ENCODE peak calls at places on chromosomes 7 and 10, in four cellular contexts. One of them, this sample, is unnamed.

GRCh38 chr10:8323443-8324054 is 269.1 kb downstream of the GATA3 start:
- DNase-seq in H9: no peak
- DNase-seq in cardiac fibroblast: peak; percentile 32
- DNase-seq in heart right ventricle: no peak
- DNase-seq in this sample: no peak

GRCh38 chr7:158698657-158699195 is 5.9 kb downstream of the NCAPG2 start:
- DNase-seq in H9: no peak
- DNase-seq in cardiac fibroblast: no peak
- DNase-seq in heart right ventricle: no peak
- DNase-seq in this sample: no peak

GRCh38 chr7:80311313-80311712 is 176.7 kb downstream of the GNAI1 start:
- DNase-seq in H9: no peak
- DNase-seq in cardiac fibroblast: no peak
- DNase-seq in heart right ventricle: no peak
- DNase-seq in this sample: no peak

GRCh38 chr7:70630647-70631457 is 501.1 kb upstream of the GALNT17 start:
- DNase-seq in H9: no peak
- DNase-seq in cardiac fibroblast: peak; percentile 40
- DNase-seq in heart right ventricle: peak; percentile 42
- DNase-seq in this sample: no peak

GRCh38 chr10:31036209-31036608 is 4.5 kb upstream of the ZNF438 start:
- DNase-seq in H9: peak; percentile 88
- DNase-seq in cardiac fibroblast: no peak
- DNase-seq in heart right ventricle: no peak
- DNase-seq in this sample: no peak

GRCh38 chr10:33277135-33277536 is 57.3 kb downstream of the NRP1 start:
- DNase-seq in H9: no peak
- DNase-seq in cardiac fibroblast: peak; percentile 43
- DNase-seq in heart right ventricle: peak; percentile 67
- DNase-seq in this sample: no peak

GRCh38 chr7:155816192-155816508 is 3.9 kb upstream of the SHH start:
- DNase-seq in H9: no peak
- DNase-seq in cardiac fibroblast: no peak
- DNase-seq in heart right ventricle: no peak
- DNase-seq in this sample: no peak

GRCh38 chr10:86594535-86594934 is 59.8 kb upstream of the OPN4 start:
- DNase-seq in H9: no peak
- DNase-seq in cardiac fibroblast: peak; percentile 54
- DNase-seq in heart right ventricle: no peak
- DNase-seq in this sample: no peak

GRCh38 chr10:45224219-45224841 is 91.1 kb downstream of the OR13A1 start:
- DNase-seq in H9: no peak
- DNase-seq in cardiac fibroblast: no peak
- DNase-seq in heart right ventricle: no peak
- DNase-seq in this sample: no peak

GRCh38 chr7:142808802-142809583 is 38.2 kb downstream of the PRSS2 start:
- DNase-seq in H9: no peak
- DNase-seq in cardiac fibroblast: no peak
- DNase-seq in heart right ventricle: no peak
- DNase-seq in this sample: no peak

GRCh38 chr10:132602610-132603009 is 65.0 kb downstream of the INPP5A start:
- DNase-seq in H9: no peak
- DNase-seq in cardiac fibroblast: no peak
- DNase-seq in heart right ventricle: no peak
- DNase-seq in this sample: no peak

GRCh38 chr10:19333631-19334030 is 285.0 kb downstream of the MALRD1 start:
- DNase-seq in H9: no peak
- DNase-seq in cardiac fibroblast: no peak
- DNase-seq in heart right ventricle: no peak
- DNase-seq in this sample: no peak

GRCh38 chr7:42155836-42156540 is 81.0 kb downstream of the GLI3 start:
- DNase-seq in H9: no peak
- DNase-seq in cardiac fibroblast: peak; percentile 18
- DNase-seq in heart right ventricle: no peak
- DNase-seq in this sample: no peak

GRCh38 chr10:71666607-71667373 is 52.8 kb downstream of the C10orf105 start:
- DNase-seq in H9: no peak
- DNase-seq in cardiac fibroblast: no peak
- DNase-seq in heart right ventricle: no peak
- DNase-seq in this sample: peak; percentile 48

GRCh38 chr10:90930971-90931841 is 10.3 kb upstream of the ANKRD1 start:
- DNase-seq in H9: peak; percentile 79
- DNase-seq in cardiac fibroblast: peak; percentile 98
- DNase-seq in heart right ventricle: peak; percentile 55
- DNase-seq in this sample: peak; percentile 65

GRCh38 chr10:23200586-23200985 is 8.5 kb downstream of the PTF1A start:
- DNase-seq in H9: no peak
- DNase-seq in cardiac fibroblast: no peak
- DNase-seq in heart right ventricle: no peak
- DNase-seq in this sample: no peak

GRCh38 chr7:91463330-91463729 is 199.1 kb downstream of the FZD1 start:
- DNase-seq in H9: no peak
- DNase-seq in cardiac fibroblast: no peak
- DNase-seq in heart right ventricle: no peak
- DNase-seq in this sample: no peak

GRCh38 chr10:75058142-75058541 is 53.3 kb upstream of the SAMD8 start:
- DNase-seq in H9: no peak
- DNase-seq in cardiac fibroblast: no peak
- DNase-seq in heart right ventricle: no peak
- DNase-seq in this sample: no peak

GRCh38 chr10:130934333-130935035 is 377.0 kb downstream of the TCERG1L start:
- DNase-seq in H9: peak; percentile 37
- DNase-seq in cardiac fibroblast: no peak
- DNase-seq in heart right ventricle: no peak
- DNase-seq in this sample: peak; percentile 72

GRCh38 chr10:126927799-126928198 is 22.6 kb downstream of the DOCK1 start:
- DNase-seq in H9: no peak
- DNase-seq in cardiac fibroblast: no peak
- DNase-seq in heart right ventricle: no peak
- DNase-seq in this sample: no peak

GRCh38 chr10:119750391-119751230 is 24.8 kb downstream of the INPP5F start:
- DNase-seq in H9: peak; percentile 76
- DNase-seq in cardiac fibroblast: peak; percentile 90
- DNase-seq in heart right ventricle: peak; percentile 29
- DNase-seq in this sample: peak; percentile 70

GRCh38 chr10:23373156-23373555 is 28.6 kb upstream of the C10orf67 start:
- DNase-seq in H9: no peak
- DNase-seq in cardiac fibroblast: no peak
- DNase-seq in heart right ventricle: no peak
- DNase-seq in this sample: no peak

GRCh38 chr7:46610746-46611145 is 689.7 kb upstream of the IGFBP3 start:
- DNase-seq in H9: no peak
- DNase-seq in cardiac fibroblast: peak; percentile 36
- DNase-seq in heart right ventricle: no peak
- DNase-seq in this sample: no peak

GRCh38 chr10:106857728-106858127 is 306.8 kb downstream of the SORCS1 start:
- DNase-seq in H9: no peak
- DNase-seq in cardiac fibroblast: no peak
- DNase-seq in heart right ventricle: no peak
- DNase-seq in this sample: no peak

GRCh38 chr10:21278491-21279216 is 246.8 kb downstream of the SKIDA1 start:
- DNase-seq in H9: peak; percentile 93
- DNase-seq in cardiac fibroblast: peak; percentile 97
- DNase-seq in heart right ventricle: peak; percentile 93
- DNase-seq in this sample: peak; percentile 95

GRCh38 chr10:8054498-8055407 is at the start of gene GATA3:
- DNase-seq in H9: peak; percentile 82
- DNase-seq in cardiac fibroblast: peak; percentile 72
- DNase-seq in heart right ventricle: peak; percentile 68
- DNase-seq in this sample: peak; percentile 81

DNA sequence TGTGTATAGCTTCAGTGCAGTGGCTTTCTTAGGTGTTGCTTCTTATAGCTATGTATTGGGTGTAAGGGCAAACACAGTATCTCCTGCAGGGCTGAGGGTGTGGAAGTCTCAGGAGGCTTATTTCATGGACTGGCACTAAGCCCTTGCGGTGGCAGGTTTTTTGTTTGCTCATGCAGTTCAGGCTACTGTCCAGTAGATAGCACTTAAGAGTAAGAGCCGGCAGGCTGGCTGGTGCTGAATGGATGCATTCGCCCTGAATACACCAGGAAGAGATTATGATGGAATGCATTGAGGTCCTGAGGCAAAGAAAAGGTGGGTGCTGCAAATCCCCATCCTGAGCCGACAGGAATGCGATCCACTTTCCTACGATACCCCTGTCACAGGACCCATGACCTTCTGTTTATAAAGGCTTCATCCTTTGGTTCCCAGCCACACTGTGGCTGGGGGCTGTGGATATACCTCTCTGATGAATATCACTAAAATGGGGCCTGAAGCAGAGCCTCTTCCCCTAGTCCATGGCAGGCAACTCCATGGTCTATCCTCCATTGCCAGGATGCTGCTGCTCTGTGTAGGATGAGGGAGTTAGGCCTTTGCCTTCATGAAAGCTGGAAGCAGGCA is 44.9 kb downstream of the ANXA8 start:
- DNase-seq in H9: peak; percentile 64
- DNase-seq in cardiac fibroblast: peak; percentile 84
- DNase-seq in heart right ventricle: no peak
- DNase-seq in this sample: no peak
- TF ChIP-seq CTCF in H9: peak; percentile 72
- TF ChIP-seq CTCF in cardiac fibroblast: peak; percentile 90
- TF ChIP-seq CTCF in heart right ventricle: no peak
- TF ChIP-seq CTCF in this sample: peak; percentile 5

GRCh38 chr10:3542185-3542611 is 242.8 kb downstream of the KLF6 start:
- DNase-seq in H9: no peak
- DNase-seq in cardiac fibroblast: peak; percentile 81
- DNase-seq in heart right ventricle: no peak
- DNase-seq in this sample: no peak
- TF ChIP-seq CTCF in H9: no peak
- TF ChIP-seq CTCF in cardiac fibroblast: no peak
- TF ChIP-seq CTCF in heart right ventricle: no peak
- TF ChIP-seq CTCF in this sample: no peak

GRCh38 chr7:98297619-98298286 is 16.3 kb downstream of the BRI3 start:
- DNase-seq in H9: no peak
- DNase-seq in cardiac fibroblast: no peak
- DNase-seq in heart right ventricle: no peak
- DNase-seq in this sample: no peak
- TF ChIP-seq CTCF in H9: no peak
- TF ChIP-seq CTCF in cardiac fibroblast: no peak
- TF ChIP-seq CTCF in heart right ventricle: no peak
- TF ChIP-seq CTCF in this sample: no peak

GRCh38 chr7:76342222-76342621 is 16.6 kb downstream of the YWHAG start:
- DNase-seq in H9: no peak
- DNase-seq in cardiac fibroblast: no peak
- DNase-seq in heart right ventricle: no peak
- DNase-seq in this sample: no peak
- TF ChIP-seq CTCF in H9: no peak
- TF ChIP-seq CTCF in cardiac fibroblast: no peak
- TF ChIP-seq CTCF in heart right ventricle: no peak
- TF ChIP-seq CTCF in this sample: no peak

This sample was measured in mesothelial cell of epicardium.